ENCODE peak calls at places on chromosomes 6 and 20, in eight cellular contexts. U, R, C, X, H, M, A and J are unnamed samples. For H3K36me3, the result is how much of the 10 kb centered on the place peaks cover.

GRCh38 chr6:131519670-131520436 is 53.2 kb upstream of the ARG1 start:
- DNase-seq in U (peak), R (peak), C (peak), X (no peak), H (peak), M (no peak), A (no peak), J (peak)

GRCh38 chr6:134849920-134850447 is 99.9 kb downstream of the ALDH8A1 start:
- DNase-seq in U (no peak), R (no peak), C (no peak), X (no peak), H (no peak), M (no peak), A (no peak), J (no peak)

GRCh38 chr6:7832904-7833752 is 77.5 kb downstream of the TXNDC5 start:
- DNase-seq in U (no peak), R (no peak), C (no peak), X (no peak), H (no peak), M (no peak), A (no peak), J (no peak)

GRCh38 chr20:41540459-41540858 is 77.7 kb downstream of the CHD6 start:
- DNase-seq in U (no peak), R (no peak), C (no peak), X (no peak), H (no peak), M (no peak), A (no peak), J (no peak)

GRCh38 chr6:24699521-24700359 is 19.2 kb downstream of the C6orf62 start:
- DNase-seq in U (peak), R (no peak), C (no peak), X (no peak), H (no peak), M (no peak), A (no peak), J (no peak)

GRCh38 chr6:71886184-71887005 is at the start of gene RIMS1:
- DNase-seq in U (peak), R (no peak), C (no peak), X (no peak), H (peak), M (no peak), A (peak), J (peak)

GRCh38 chr6:163383912-163384311 is 30.6 kb upstream of the QKI start:
- DNase-seq in U (no peak), R (peak), C (no peak), X (no peak), H (no peak), M (no peak), A (no peak), J (no peak)

GRCh38 chr6:138572200-138572875 is 73.0 kb upstream of the NHSL1 start:
- DNase-seq in U (peak), R (no peak), C (peak), X (peak), H (peak), M (peak), A (peak), J (no peak)

GRCh38 chr6:157905590-157906337 is 75.9 kb upstream of the SYNJ2 start:
- DNase-seq in U (no peak), R (no peak), C (no peak), X (no peak), H (no peak), M (no peak), A (no peak), J (no peak)

GRCh38 chr6:7108196-7108963 is 619 bp downstream of the RREB1 start:
- DNase-seq in U (peak), R (no peak), C (peak), X (peak), H (peak), M (peak), A (no peak), J (peak)

GRCh38 chr6:26025047-26025893 is 62.0 kb upstream of the HFE start:
- DNase-seq in U (peak), R (no peak), C (peak), X (no peak), H (no peak), M (no peak), A (no peak), J (no peak)

GRCh38 chr6:152184573-152185157 is 377.2 kb downstream of the ESR1 start:
- DNase-seq in U (no peak), R (no peak), C (no peak), X (no peak), H (no peak), M (no peak), A (no peak), J (no peak)

GRCh38 chr20:11777861-11778570 is 139.7 kb upstream of the BTBD3 start:
- DNase-seq in U (peak), R (no peak), C (no peak), X (no peak), H (no peak), M (no peak), A (no peak), J (no peak)

GRCh38 chr20:7841291-7841966 is 98.8 kb downstream of the HAO1 start:
- DNase-seq in U (peak), R (no peak), C (no peak), X (no peak), H (no peak), M (peak), A (no peak), J (no peak)
- TF ChIP-seq CTCF in U (no peak), R (no peak), C (no peak), X (no peak), H (no peak), M (no peak), A (no peak), J (no peak)

DNA sequence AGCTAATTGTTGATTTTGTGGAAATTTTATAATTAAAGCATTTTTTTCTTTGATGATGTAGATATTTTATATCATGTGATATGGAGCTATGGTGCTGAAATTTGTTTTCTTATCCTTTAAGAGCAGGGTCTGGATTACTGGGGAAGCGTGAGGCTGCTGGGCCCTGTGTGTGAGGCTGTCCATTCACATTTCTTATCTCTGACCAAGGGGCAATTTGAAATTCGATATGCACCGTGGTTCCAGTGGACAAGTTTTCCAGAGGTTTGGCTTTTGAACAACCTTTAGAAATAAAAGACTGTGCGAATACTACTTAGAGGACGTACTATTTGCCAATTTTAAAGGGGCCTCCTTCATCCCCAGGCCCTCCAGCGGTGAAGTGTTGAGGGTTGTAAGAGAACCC is 3.7 kb downstream of the ERMARD start:
- DNase-seq in U (no peak), R (no peak), C (no peak), X (no peak), H (no peak), M (no peak), A (no peak), J (no peak)
- H3K36me3 ChIP-seq in U (under half), R (under half), C (under half), X (under half), H (under half), M (under half), A (under half), J (under half)

DNA sequence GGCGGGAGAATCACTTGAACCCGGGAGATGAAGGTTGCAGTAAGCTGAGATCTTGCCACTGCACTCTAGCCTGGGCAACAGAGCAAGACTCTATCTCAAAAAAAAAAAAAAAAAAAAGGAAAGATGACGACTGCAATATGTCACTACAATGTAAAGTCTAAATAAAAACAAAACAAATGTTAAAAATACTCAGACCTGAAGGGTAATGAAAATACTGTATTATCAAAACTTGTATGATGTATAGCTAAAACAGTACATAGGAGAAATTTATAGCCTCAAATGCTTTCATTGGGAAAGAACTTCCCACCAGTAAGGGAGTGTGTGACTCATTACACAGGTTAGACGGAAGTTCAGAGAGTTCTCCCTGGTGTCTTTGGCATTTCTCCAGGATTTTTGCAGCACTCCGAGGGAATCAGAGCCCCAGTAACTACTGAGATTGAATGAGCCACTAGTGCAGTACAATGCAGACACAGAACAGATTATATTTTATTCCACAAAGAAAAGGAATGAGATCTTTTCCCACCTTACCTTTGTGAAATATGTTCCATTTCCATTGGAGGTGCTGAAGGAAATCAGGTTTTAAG is 12.5 kb upstream of the RALGAPB start:
- DNase-seq in U (peak), R (peak), C (peak), X (no peak), H (no peak), M (no peak), A (no peak), J (no peak)
- H3K27ac ChIP-seq in U (peak), R (peak), C (no peak), X (no peak), H (peak), M (no peak), A (no peak), J (peak)

GRCh38 chr6:133290926-133291325 is 49.8 kb downstream of the EYA4 start:
- DNase-seq in U (no peak), R (no peak), C (no peak), X (no peak), H (no peak), M (no peak), A (no peak), J (no peak)

GRCh38 chr6:133291671-133292070 is 50.5 kb downstream of the EYA4 start:
- DNase-seq in U (peak), R (no peak), C (no peak), X (no peak), H (no peak), M (no peak), A (no peak), J (no peak)

GRCh38 chr6:133289733-133290306 is 48.7 kb downstream of the EYA4 start:
- DNase-seq in U (no peak), R (no peak), C (no peak), X (no peak), H (no peak), M (no peak), A (no peak), J (no peak)

GRCh38 chr6:133288662-133289061 is 47.5 kb downstream of the EYA4 start:
- DNase-seq in U (peak), R (no peak), C (no peak), X (no peak), H (no peak), M (no peak), A (no peak), J (no peak)

DNA sequence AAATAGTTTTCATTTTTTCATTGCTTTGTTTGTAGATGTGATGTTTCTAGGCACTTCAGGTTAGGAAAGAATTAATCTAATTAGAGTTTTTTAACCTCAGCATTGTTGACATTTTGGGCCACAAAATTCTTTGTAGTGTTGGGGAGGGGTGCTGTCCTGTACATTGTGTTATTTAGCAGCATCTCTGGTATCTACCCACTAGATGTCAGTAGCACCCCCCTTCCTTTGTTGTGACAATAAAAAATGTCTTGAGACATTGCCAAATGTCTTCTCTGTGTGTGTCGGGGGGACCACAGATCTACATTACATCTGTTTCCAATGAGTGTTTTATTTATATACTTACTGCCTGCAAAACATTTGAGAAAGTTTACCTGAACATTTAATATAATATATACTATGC is 45.6 kb downstream of the EYA4 start:
- DNase-seq in U (peak), R (no peak), C (no peak), X (no peak), H (no peak), M (no peak), A (no peak), J (no peak)
- TF ChIP-seq CTCF in U (peak), R (peak), C (no peak), X (no peak), H (no peak), M (no peak), A (no peak), J (peak)

GRCh38 chr20:61291166-61291829 is 39.2 kb downstream of the CDH4 start:
- DNase-seq in U (no peak), R (no peak), C (no peak), X (no peak), H (no peak), M (no peak), A (no peak), J (no peak)
- H3K36me3 ChIP-seq in U (under half), R (under half), C (under half), X (under half), H (under half), M (under half), A (under half), J (under half)

GRCh38 chr6:89488438-89488837 is 55.5 kb downstream of the ANKRD6 start:
- DNase-seq in U (no peak), R (no peak), C (no peak), X (no peak), H (no peak), M (no peak), A (no peak), J (no peak)

GRCh38 chr6:89489078-89489477 is 56.1 kb downstream of the ANKRD6 start:
- DNase-seq in U (no peak), R (no peak), C (no peak), X (no peak), H (no peak), M (no peak), A (no peak), J (no peak)

GRCh38 chr6:89495961-89496535 is 63.1 kb downstream of the ANKRD6 start:
- DNase-seq in U (no peak), R (no peak), C (no peak), X (no peak), H (no peak), M (no peak), A (no peak), J (no peak)

GRCh38 chr6:89494131-89494793 is 61.3 kb downstream of the ANKRD6 start:
- DNase-seq in U (no peak), R (no peak), C (no peak), X (no peak), H (no peak), M (no peak), A (no peak), J (no peak)

GRCh38 chr6:89492025-89492640 is 59.2 kb downstream of the ANKRD6 start:
- DNase-seq in U (no peak), R (no peak), C (no peak), X (no peak), H (no peak), M (no peak), A (no peak), J (no peak)
- H3K27ac ChIP-seq in U (no peak), R (no peak), C (no peak), X (no peak), H (no peak), M (no peak), A (no peak), J (no peak)